ENCODE peak calls at places on chromosomes 12 and 14, in nine cellular contexts. W is AG10803, G is astrocyte of the spinal cord, Y is transverse colon, C is mucosa of descending colon, T is left ventricle myocardium inferior, K is tibial nerve, P is choroid plexus epithelial cell, O is A673. V is an unnamed sample.
A peak's percentile ranks its signal among the peaks of the same experiment; 100 is the strongest.

GRCh38 chr14:24331731-24332093 is 3.2 kb downstream of the ADCY4 start:
- DNase-seq in W (no peak), G (no peak), Y (no peak), C (peak; percentile 42), T (no peak), K (no peak), P (no peak), O (no peak), V (no peak)

GRCh38 chr12:31890295-31891285 is 68.6 kb upstream of the RESF1 start:
- DNase-seq in W (no peak), G (no peak), Y (no peak), C (no peak), T (no peak), K (no peak), P (peak; percentile 47), O (no peak), V (no peak)

GRCh38 chr12:114764516-114764915 is 80.5 kb upstream of the TBX3 start:
- DNase-seq in W (no peak), G (no peak), Y (no peak), C (no peak), T (no peak), K (no peak), P (no peak), O (no peak), V (no peak)

GRCh38 chr14:88895116-88895515 is 70.7 kb downstream of the TTC8 start:
- DNase-seq in W (peak; percentile 63), G (peak; percentile 53), Y (no peak), C (no peak), T (no peak), K (no peak), P (peak; percentile 83), O (no peak), V (peak; percentile 56)

GRCh38 chr12:105267711-105268110 is 31.7 kb upstream of the APPL2 start:
- DNase-seq in W (no peak), G (no peak), Y (no peak), C (no peak), T (no peak), K (no peak), P (no peak), O (no peak), V (no peak)

GRCh38 chr12:122457627-122458026 is 35.2 kb upstream of the CLIP1 start:
- DNase-seq in W (no peak), G (no peak), Y (no peak), C (no peak), T (no peak), K (no peak), P (no peak), O (no peak), V (no peak)

GRCh38 chr12:52522346-52523011 is 2.3 kb upstream of the KRT5 start:
- DNase-seq in W (peak; percentile 84), G (no peak), Y (no peak), C (no peak), T (no peak), K (no peak), P (peak; percentile 10), O (peak; percentile 29), V (no peak)

GRCh38 chr14:104554088-104554607 is 25.4 kb upstream of the C14orf180 start:
- DNase-seq in W (no peak), G (no peak), Y (no peak), C (peak; percentile 12), T (peak; percentile 11), K (no peak), P (no peak), O (no peak), V (no peak)

GRCh38 chr12:88571543-88571942 is 8.7 kb downstream of the KITLG start:
- DNase-seq in W (peak; percentile 89), G (no peak), Y (no peak), C (no peak), T (no peak), K (no peak), P (no peak), O (no peak), V (peak; percentile 46)

GRCh38 chr14:69543341-69544249 is 31.1 kb downstream of the CCDC177 start:
- DNase-seq in W (peak; percentile 90), G (peak; percentile 89), Y (peak; percentile 35), C (no peak), T (no peak), K (peak; percentile 45), P (peak; percentile 94), O (no peak), V (peak; percentile 98)

GRCh38 chr12:104494137-104494815 is 37.5 kb downstream of the CHST11 start:
- DNase-seq in W (peak; percentile 20), G (peak; percentile 34), Y (no peak), C (no peak), T (no peak), K (no peak), P (peak; percentile 67), O (no peak), V (peak; percentile 87)

GRCh38 chr14:30569216-30569902 is 10.4 kb downstream of the G2E3 start:
- DNase-seq in W (peak; percentile 29), G (no peak), Y (no peak), C (no peak), T (no peak), K (no peak), P (no peak), O (no peak), V (no peak)

GRCh38 chr14:66610154-66610563 is 102.2 kb downstream of the GPHN start:
- DNase-seq in W (no peak), G (no peak), Y (no peak), C (no peak), T (no peak), K (no peak), P (peak; percentile 53), O (peak; percentile 31), V (peak; percentile 29)

GRCh38 chr14:66613344-66613743 is 105.4 kb downstream of the GPHN start:
- DNase-seq in W (no peak), G (no peak), Y (no peak), C (no peak), T (no peak), K (no peak), P (no peak), O (no peak), V (no peak)
- TF ChIP-seq CTCF in W (no peak), G (no peak), Y (no peak), C (no peak), T (no peak), K (no peak), P (no peak), O (no peak), V (no peak)

GRCh38 chr12:40075458-40075857 is 30.4 kb downstream of the SLC2A13 start:
- DNase-seq in W (no peak), G (no peak), Y (no peak), C (no peak), T (no peak), K (no peak), P (no peak), O (no peak), V (no peak)
- H3K4me3 ChIP-seq in W (no peak overlapping the region), G (no peak overlapping the region), Y (no peak overlapping the region), C (no peak overlapping the region), T (no peak overlapping the region), K (no peak overlapping the region), P (no peak overlapping the region), O (no peak overlapping the region), V (no peak overlapping the region)

GRCh38 chr14:59570122-59570521 is 6.5 kb downstream of the CCDC175 start:
- DNase-seq in W (no peak), G (no peak), Y (no peak), C (no peak), T (no peak), K (no peak), P (peak; percentile 40), O (peak; percentile 56), V (no peak)
- TF ChIP-seq CTCF in W (no peak), G (peak; percentile 23), Y (peak; percentile 18), C (no peak), T (no peak), K (no peak), P (peak; percentile 56), O (peak; percentile 62), V (no peak)

DNA sequence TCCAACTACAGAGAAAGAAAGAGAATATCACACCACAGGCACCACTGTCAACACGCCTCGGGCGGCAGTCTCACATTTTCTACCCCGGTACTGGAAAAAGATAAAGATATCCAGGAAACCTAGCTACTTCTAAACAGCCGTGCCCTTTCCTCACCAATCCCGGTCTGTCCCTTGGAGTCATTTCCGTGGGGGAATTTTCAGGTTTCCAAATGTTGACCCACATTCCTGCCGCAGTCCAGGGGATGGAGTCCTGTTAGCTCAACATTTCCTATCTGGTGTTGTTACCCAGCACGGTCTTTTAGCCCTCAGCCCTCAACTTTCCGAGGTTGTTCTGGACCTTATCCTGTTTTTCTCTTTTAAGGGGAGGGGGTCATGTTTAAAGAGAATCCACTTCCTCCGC is 4.7 kb downstream of the SSH1 start:
- DNase-seq in W (no peak), G (no peak), Y (no peak), C (no peak), T (no peak), K (no peak), P (no peak), O (no peak), V (no peak)
- H3K4me3 ChIP-seq in W (no peak overlapping the region), G (no peak overlapping the region), Y (no peak overlapping the region), C (no peak overlapping the region), T (peak overlapping the region; percentile 45), K (no peak overlapping the region), P (peak overlapping the region; percentile 7), O (no peak overlapping the region), V (no peak overlapping the region)

V was measured in fibroblast of mammary gland.